ENCODE peak calls at places on chromosomes 2 and 18, in eight cellular contexts. One of them, this sample, is unnamed. For H3K36me3, the result is how much of the 10 kb centered on the place peaks cover.

GRCh38 chr2:23019476-23019875 is 365.5 kb upstream of the KLHL29 start:
- DNase-seq in lung: no peak
- DNase-seq in thoracic aorta: no peak
- DNase-seq in esophagus muscularis mucosa: no peak
- DNase-seq in left ventricle myocardium inferior: no peak
- DNase-seq in CD8-positive, alpha-beta T cell: no peak
- DNase-seq in cardiac muscle cell: no peak
- DNase-seq in IMR-90: no peak
- DNase-seq in this sample: no peak

GRCh38 chr18:59848002-59848401 is 51.8 kb upstream of the PMAIP1 start:
- DNase-seq in lung: no peak
- DNase-seq in thoracic aorta: no peak
- DNase-seq in esophagus muscularis mucosa: no peak
- DNase-seq in left ventricle myocardium inferior: no peak
- DNase-seq in CD8-positive, alpha-beta T cell: no peak
- DNase-seq in cardiac muscle cell: no peak
- DNase-seq in IMR-90: no peak
- DNase-seq in this sample: no peak

GRCh38 chr2:225008935-225009334 is 33.3 kb downstream of the DOCK10 start:
- DNase-seq in lung: no peak
- DNase-seq in thoracic aorta: no peak
- DNase-seq in esophagus muscularis mucosa: no peak
- DNase-seq in left ventricle myocardium inferior: no peak
- DNase-seq in CD8-positive, alpha-beta T cell: no peak
- DNase-seq in cardiac muscle cell: peak
- DNase-seq in IMR-90: no peak
- DNase-seq in this sample: no peak

GRCh38 chr2:154457291-154457690 is 241.2 kb upstream of the KCNJ3 start:
- DNase-seq in lung: no peak
- DNase-seq in thoracic aorta: no peak
- DNase-seq in esophagus muscularis mucosa: no peak
- DNase-seq in left ventricle myocardium inferior: no peak
- DNase-seq in CD8-positive, alpha-beta T cell: no peak
- DNase-seq in cardiac muscle cell: no peak
- DNase-seq in IMR-90: no peak
- DNase-seq in this sample: no peak

GRCh38 chr2:241878007-241878970 is 8.8 kb downstream of the RTP5 start:
- DNase-seq in lung: peak
- DNase-seq in thoracic aorta: peak
- DNase-seq in esophagus muscularis mucosa: no peak
- DNase-seq in left ventricle myocardium inferior: peak
- DNase-seq in CD8-positive, alpha-beta T cell: peak
- DNase-seq in cardiac muscle cell: peak
- DNase-seq in IMR-90: peak
- DNase-seq in this sample: peak

GRCh38 chr18:46073474-46074331 is 1.6 kb upstream of the PSTPIP2 start:
- DNase-seq in lung: no peak
- DNase-seq in thoracic aorta: no peak
- DNase-seq in esophagus muscularis mucosa: peak
- DNase-seq in left ventricle myocardium inferior: no peak
- DNase-seq in CD8-positive, alpha-beta T cell: no peak
- DNase-seq in cardiac muscle cell: peak
- DNase-seq in IMR-90: peak
- DNase-seq in this sample: no peak

GRCh38 chr18:22110482-22110924 is 58.9 kb upstream of the GATA6 start:
- DNase-seq in lung: no peak
- DNase-seq in thoracic aorta: no peak
- DNase-seq in esophagus muscularis mucosa: no peak
- DNase-seq in left ventricle myocardium inferior: no peak
- DNase-seq in CD8-positive, alpha-beta T cell: no peak
- DNase-seq in cardiac muscle cell: no peak
- DNase-seq in IMR-90: no peak
- DNase-seq in this sample: no peak

GRCh38 chr18:7645756-7646155 is 78.6 kb downstream of the PTPRM start:
- DNase-seq in lung: no peak
- DNase-seq in thoracic aorta: no peak
- DNase-seq in esophagus muscularis mucosa: peak
- DNase-seq in left ventricle myocardium inferior: no peak
- DNase-seq in CD8-positive, alpha-beta T cell: no peak
- DNase-seq in cardiac muscle cell: no peak
- DNase-seq in IMR-90: no peak
- DNase-seq in this sample: no peak

GRCh38 chr2:234081970-234082822 is 31.7 kb downstream of the SPP2 start:
- DNase-seq in lung: peak
- DNase-seq in thoracic aorta: no peak
- DNase-seq in esophagus muscularis mucosa: peak
- DNase-seq in left ventricle myocardium inferior: no peak
- DNase-seq in CD8-positive, alpha-beta T cell: no peak
- DNase-seq in cardiac muscle cell: no peak
- DNase-seq in IMR-90: no peak
- DNase-seq in this sample: peak

GRCh38 chr18:79950440-79951341 is 762 bp downstream of the SLC66A2 start:
- DNase-seq in lung: no peak
- DNase-seq in thoracic aorta: no peak
- DNase-seq in esophagus muscularis mucosa: no peak
- DNase-seq in left ventricle myocardium inferior: no peak
- DNase-seq in CD8-positive, alpha-beta T cell: no peak
- DNase-seq in cardiac muscle cell: peak
- DNase-seq in IMR-90: peak
- DNase-seq in this sample: peak

GRCh38 chr2:63872571-63873328 is 31.1 kb downstream of the UGP2 start:
- DNase-seq in lung: no peak
- DNase-seq in thoracic aorta: no peak
- DNase-seq in esophagus muscularis mucosa: no peak
- DNase-seq in left ventricle myocardium inferior: no peak
- DNase-seq in CD8-positive, alpha-beta T cell: no peak
- DNase-seq in cardiac muscle cell: no peak
- DNase-seq in IMR-90: no peak
- DNase-seq in this sample: no peak
- TF ChIP-seq CTCF in lung: no peak
- TF ChIP-seq CTCF in thoracic aorta: no peak
- TF ChIP-seq CTCF in esophagus muscularis mucosa: no peak
- TF ChIP-seq CTCF in left ventricle myocardium inferior: no peak
- TF ChIP-seq CTCF in CD8-positive, alpha-beta T cell: no peak
- TF ChIP-seq CTCF in cardiac muscle cell: no peak
- TF ChIP-seq CTCF in IMR-90: no peak
- TF ChIP-seq CTCF in this sample: no peak

GRCh38 chr18:51044928-51045587 is 15.0 kb downstream of the SMAD4 start:
- DNase-seq in lung: no peak
- DNase-seq in thoracic aorta: no peak
- DNase-seq in esophagus muscularis mucosa: no peak
- DNase-seq in left ventricle myocardium inferior: no peak
- DNase-seq in CD8-positive, alpha-beta T cell: no peak
- DNase-seq in cardiac muscle cell: peak
- DNase-seq in IMR-90: no peak
- DNase-seq in this sample: no peak

GRCh38 chr18:51048190-51048589 is 18.2 kb downstream of the SMAD4 start:
- DNase-seq in lung: no peak
- DNase-seq in thoracic aorta: no peak
- DNase-seq in esophagus muscularis mucosa: no peak
- DNase-seq in left ventricle myocardium inferior: no peak
- DNase-seq in CD8-positive, alpha-beta T cell: no peak
- DNase-seq in cardiac muscle cell: no peak
- DNase-seq in IMR-90: no peak
- DNase-seq in this sample: no peak

GRCh38 chr18:51051105-51051712 is 21.2 kb downstream of the SMAD4 start:
- DNase-seq in lung: no peak
- DNase-seq in thoracic aorta: no peak
- DNase-seq in esophagus muscularis mucosa: no peak
- DNase-seq in left ventricle myocardium inferior: no peak
- DNase-seq in CD8-positive, alpha-beta T cell: no peak
- DNase-seq in cardiac muscle cell: peak
- DNase-seq in IMR-90: peak
- DNase-seq in this sample: no peak

GRCh38 chr18:51053822-51054221 is 23.8 kb downstream of the SMAD4 start:
- DNase-seq in lung: no peak
- DNase-seq in thoracic aorta: no peak
- DNase-seq in esophagus muscularis mucosa: no peak
- DNase-seq in left ventricle myocardium inferior: no peak
- DNase-seq in CD8-positive, alpha-beta T cell: no peak
- DNase-seq in cardiac muscle cell: no peak
- DNase-seq in IMR-90: no peak
- DNase-seq in this sample: no peak

DNA sequence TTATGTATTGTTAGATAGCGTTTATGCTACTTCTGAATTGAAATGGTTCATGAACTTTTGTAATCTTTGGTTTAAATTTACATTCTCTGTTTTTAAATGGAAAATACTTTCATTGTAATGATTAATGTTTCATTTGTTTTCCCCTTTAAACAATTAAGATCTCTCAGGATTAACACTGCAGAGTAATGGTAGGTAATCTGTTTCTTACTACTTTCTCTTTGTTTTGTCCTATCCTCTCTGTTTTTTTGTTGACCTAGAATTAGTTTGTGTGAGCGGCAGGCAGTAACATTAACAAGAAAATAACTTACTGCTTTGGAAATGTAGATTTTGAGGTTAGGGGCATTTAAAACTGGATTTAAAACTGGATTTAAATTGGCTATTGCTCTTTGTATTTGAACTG is 19.1 kb downstream of the SMAD4 start:
- DNase-seq in lung: no peak
- DNase-seq in thoracic aorta: no peak
- DNase-seq in esophagus muscularis mucosa: no peak
- DNase-seq in left ventricle myocardium inferior: no peak
- DNase-seq in CD8-positive, alpha-beta T cell: no peak
- DNase-seq in cardiac muscle cell: no peak
- DNase-seq in IMR-90: no peak
- DNase-seq in this sample: no peak
- H3K36me3 ChIP-seq in lung: under half
- H3K36me3 ChIP-seq in thoracic aorta: under half
- H3K36me3 ChIP-seq in esophagus muscularis mucosa: under half
- H3K36me3 ChIP-seq in left ventricle myocardium inferior: under half
- H3K36me3 ChIP-seq in CD8-positive, alpha-beta T cell: under half
- H3K36me3 ChIP-seq in cardiac muscle cell: under half
- H3K36me3 ChIP-seq in IMR-90: under half
- H3K36me3 ChIP-seq in this sample: under half

GRCh38 chr2:51718881-51719280 is 686.9 kb upstream of the NRXN1 start:
- DNase-seq in lung: no peak
- DNase-seq in thoracic aorta: no peak
- DNase-seq in esophagus muscularis mucosa: no peak
- DNase-seq in left ventricle myocardium inferior: no peak
- DNase-seq in CD8-positive, alpha-beta T cell: no peak
- DNase-seq in cardiac muscle cell: no peak
- DNase-seq in IMR-90: peak
- DNase-seq in this sample: no peak

GRCh38 chr2:51720826-51721225 is 688.9 kb upstream of the NRXN1 start:
- DNase-seq in lung: no peak
- DNase-seq in thoracic aorta: no peak
- DNase-seq in esophagus muscularis mucosa: no peak
- DNase-seq in left ventricle myocardium inferior: no peak
- DNase-seq in CD8-positive, alpha-beta T cell: no peak
- DNase-seq in cardiac muscle cell: no peak
- DNase-seq in IMR-90: peak
- DNase-seq in this sample: no peak

GRCh38 chr2:51722311-51722710 is 690.4 kb upstream of the NRXN1 start:
- DNase-seq in lung: no peak
- DNase-seq in thoracic aorta: no peak
- DNase-seq in esophagus muscularis mucosa: no peak
- DNase-seq in left ventricle myocardium inferior: no peak
- DNase-seq in CD8-positive, alpha-beta T cell: no peak
- DNase-seq in cardiac muscle cell: peak
- DNase-seq in IMR-90: peak
- DNase-seq in this sample: no peak

DNA sequence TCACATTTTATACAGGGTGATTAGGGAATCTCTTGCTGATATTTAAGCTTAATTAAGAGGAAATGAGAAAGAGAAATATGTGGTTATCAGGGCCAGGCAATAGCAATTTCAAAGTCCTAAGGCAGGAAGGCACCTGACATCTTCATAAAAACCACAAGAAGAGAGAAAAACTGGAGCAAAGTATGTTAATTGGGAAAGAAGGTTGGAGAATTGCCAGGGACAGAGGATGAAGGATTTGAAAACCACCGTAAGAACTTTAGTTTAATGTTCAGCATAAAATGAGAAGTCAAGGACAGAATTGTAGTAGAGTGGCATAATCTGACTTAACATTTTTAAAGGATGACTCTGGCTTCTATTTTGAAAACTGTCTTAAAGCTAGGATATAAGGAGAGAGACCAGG is 691.8 kb upstream of the NRXN1 start:
- DNase-seq in lung: no peak
- DNase-seq in thoracic aorta: no peak
- DNase-seq in esophagus muscularis mucosa: no peak
- DNase-seq in left ventricle myocardium inferior: no peak
- DNase-seq in CD8-positive, alpha-beta T cell: no peak
- DNase-seq in cardiac muscle cell: peak
- DNase-seq in IMR-90: peak
- DNase-seq in this sample: no peak
- TF ChIP-seq CTCF in lung: no peak
- TF ChIP-seq CTCF in thoracic aorta: no peak
- TF ChIP-seq CTCF in esophagus muscularis mucosa: no peak
- TF ChIP-seq CTCF in left ventricle myocardium inferior: no peak
- TF ChIP-seq CTCF in CD8-positive, alpha-beta T cell: no peak
- TF ChIP-seq CTCF in cardiac muscle cell: no peak
- TF ChIP-seq CTCF in IMR-90: no peak
- TF ChIP-seq CTCF in this sample: no peak

GRCh38 chr18:23250893-23251656 is 115.8 kb downstream of the CABLES1 start:
- DNase-seq in lung: peak
- DNase-seq in thoracic aorta: peak
- DNase-seq in esophagus muscularis mucosa: no peak
- DNase-seq in left ventricle myocardium inferior: peak
- DNase-seq in CD8-positive, alpha-beta T cell: no peak
- DNase-seq in cardiac muscle cell: peak
- DNase-seq in IMR-90: no peak
- DNase-seq in this sample: no peak
- H3K36me3 ChIP-seq in lung: under half
- H3K36me3 ChIP-seq in thoracic aorta: under half
- H3K36me3 ChIP-seq in esophagus muscularis mucosa: under half
- H3K36me3 ChIP-seq in left ventricle myocardium inferior: under half
- H3K36me3 ChIP-seq in CD8-positive, alpha-beta T cell: under half
- H3K36me3 ChIP-seq in cardiac muscle cell: under half
- H3K36me3 ChIP-seq in IMR-90: half or more
- H3K36me3 ChIP-seq in this sample: under half

GRCh38 chr2:213284105-213285090 is at the start of gene SPAG16:
- DNase-seq in lung: peak
- DNase-seq in thoracic aorta: peak
- DNase-seq in esophagus muscularis mucosa: peak
- DNase-seq in left ventricle myocardium inferior: peak
- DNase-seq in CD8-positive, alpha-beta T cell: peak
- DNase-seq in cardiac muscle cell: peak
- DNase-seq in IMR-90: peak
- DNase-seq in this sample: peak
- TF ChIP-seq CTCF in lung: no peak
- TF ChIP-seq CTCF in thoracic aorta: no peak
- TF ChIP-seq CTCF in esophagus muscularis mucosa: no peak
- TF ChIP-seq CTCF in left ventricle myocardium inferior: no peak
- TF ChIP-seq CTCF in CD8-positive, alpha-beta T cell: no peak
- TF ChIP-seq CTCF in cardiac muscle cell: no peak
- TF ChIP-seq CTCF in IMR-90: no peak
- TF ChIP-seq CTCF in this sample: peak

GRCh38 chr2:117918608-117919007 is 95.3 kb downstream of the CCDC93 start:
- DNase-seq in lung: no peak
- DNase-seq in thoracic aorta: no peak
- DNase-seq in esophagus muscularis mucosa: peak
- DNase-seq in left ventricle myocardium inferior: no peak
- DNase-seq in CD8-positive, alpha-beta T cell: no peak
- DNase-seq in cardiac muscle cell: no peak
- DNase-seq in IMR-90: no peak
- DNase-seq in this sample: no peak
- H3K36me3 ChIP-seq in lung: half or more
- H3K36me3 ChIP-seq in thoracic aorta: under half
- H3K36me3 ChIP-seq in esophagus muscularis mucosa: under half
- H3K36me3 ChIP-seq in left ventricle myocardium inferior: half or more
- H3K36me3 ChIP-seq in CD8-positive, alpha-beta T cell: under half
- H3K36me3 ChIP-seq in cardiac muscle cell: under half
- H3K36me3 ChIP-seq in IMR-90: under half
- H3K36me3 ChIP-seq in this sample: under half

GRCh38 chr2:66446178-66446860 is 11.4 kb downstream of the MEIS1 start:
- DNase-seq in lung: no peak
- DNase-seq in thoracic aorta: no peak
- DNase-seq in esophagus muscularis mucosa: no peak
- DNase-seq in left ventricle myocardium inferior: peak
- DNase-seq in CD8-positive, alpha-beta T cell: no peak
- DNase-seq in cardiac muscle cell: peak
- DNase-seq in IMR-90: no peak
- DNase-seq in this sample: peak
- TF ChIP-seq CTCF in lung: no peak
- TF ChIP-seq CTCF in thoracic aorta: no peak
- TF ChIP-seq CTCF in esophagus muscularis mucosa: no peak
- TF ChIP-seq CTCF in left ventricle myocardium inferior: no peak
- TF ChIP-seq CTCF in CD8-positive, alpha-beta T cell: no peak
- TF ChIP-seq CTCF in cardiac muscle cell: no peak
- TF ChIP-seq CTCF in IMR-90: no peak
- TF ChIP-seq CTCF in this sample: no peak

This sample was measured in kidney.